ENCODE peak calls at places on chromosome 10, in four cellular contexts. J, N, P and Y are unnamed samples.

GRCh38 chr10:323651-324293 is 188.5 kb downstream of the ZMYND11 start:
- DNase-seq in P (peak; percentile 45), J (no peak), N (no peak), Y (no peak)

GRCh38 chr10:11036424-11037011 is 18.8 kb downstream of the CELF2 start:
- DNase-seq in P (peak; percentile 11), J (peak; percentile 22), N (peak; percentile 55), Y (peak; percentile 42)

GRCh38 chr10:17201165-17202013 is at the start of gene TRDMT1:
- DNase-seq in N (peak; percentile 90), P (peak; percentile 67), J (peak; percentile 89), Y (peak; percentile 80)

GRCh38 chr10:52248697-52249306 is 65.3 kb upstream of the DKK1 start:
- DNase-seq in J (no peak), N (no peak), P (no peak), Y (no peak)

GRCh38 chr10:76558586-76558985 is 1079.0 kb downstream of the KCNMA1 start:
- DNase-seq in J (no peak), N (no peak), P (peak; percentile 45), Y (no peak)

GRCh38 chr10:122338609-122339441 is 35.7 kb upstream of the PLEKHA1 start:
- DNase-seq in J (no peak), N (no peak), P (no peak), Y (no peak)

GRCh38 chr10:96570512-96570911 is 16.3 kb downstream of the TM9SF3 start:
- DNase-seq in P (no peak), N (no peak), J (no peak), Y (no peak)

GRCh38 chr10:131778385-131778784 is 122.4 kb upstream of the PPP2R2D start:
- DNase-seq in J (no peak), P (no peak), N (no peak), Y (no peak)

GRCh38 chr10:860519-860918 is 71.0 kb downstream of the LARP4B start:
- DNase-seq in N (no peak), P (no peak), J (no peak), Y (no peak)

GRCh38 chr10:127649642-127650041 is 87.3 kb upstream of the FOXI2 start:
- DNase-seq in N (peak; percentile 1), J (no peak), P (peak; percentile 14), Y (peak; percentile 78)

GRCh38 chr10:86376403-86376802 is 9.8 kb upstream of the GRID1 start:
- DNase-seq in P (no peak), J (no peak), N (no peak), Y (no peak)

GRCh38 chr10:51907342-51907741 is 207.9 kb upstream of the CSTF2T start:
- DNase-seq in P (no peak), J (no peak), N (no peak), Y (no peak)

GRCh38 chr10:67618116-67618515 is 77.9 kb downstream of the CTNNA3 start:
- DNase-seq in N (no peak), P (no peak), J (no peak), Y (no peak)

GRCh38 chr10:67608001-67608400 is 88.0 kb downstream of the CTNNA3 start:
- DNase-seq in J (no peak), P (no peak), N (no peak), Y (no peak)

GRCh38 chr10:67609996-67610793 is 85.8 kb downstream of the CTNNA3 start:
- DNase-seq in J (no peak), P (no peak), N (no peak), Y (no peak)

GRCh38 chr10:67612156-67612555 is 83.8 kb downstream of the CTNNA3 start:
- DNase-seq in P (no peak), J (no peak), N (no peak), Y (no peak)

DNA sequence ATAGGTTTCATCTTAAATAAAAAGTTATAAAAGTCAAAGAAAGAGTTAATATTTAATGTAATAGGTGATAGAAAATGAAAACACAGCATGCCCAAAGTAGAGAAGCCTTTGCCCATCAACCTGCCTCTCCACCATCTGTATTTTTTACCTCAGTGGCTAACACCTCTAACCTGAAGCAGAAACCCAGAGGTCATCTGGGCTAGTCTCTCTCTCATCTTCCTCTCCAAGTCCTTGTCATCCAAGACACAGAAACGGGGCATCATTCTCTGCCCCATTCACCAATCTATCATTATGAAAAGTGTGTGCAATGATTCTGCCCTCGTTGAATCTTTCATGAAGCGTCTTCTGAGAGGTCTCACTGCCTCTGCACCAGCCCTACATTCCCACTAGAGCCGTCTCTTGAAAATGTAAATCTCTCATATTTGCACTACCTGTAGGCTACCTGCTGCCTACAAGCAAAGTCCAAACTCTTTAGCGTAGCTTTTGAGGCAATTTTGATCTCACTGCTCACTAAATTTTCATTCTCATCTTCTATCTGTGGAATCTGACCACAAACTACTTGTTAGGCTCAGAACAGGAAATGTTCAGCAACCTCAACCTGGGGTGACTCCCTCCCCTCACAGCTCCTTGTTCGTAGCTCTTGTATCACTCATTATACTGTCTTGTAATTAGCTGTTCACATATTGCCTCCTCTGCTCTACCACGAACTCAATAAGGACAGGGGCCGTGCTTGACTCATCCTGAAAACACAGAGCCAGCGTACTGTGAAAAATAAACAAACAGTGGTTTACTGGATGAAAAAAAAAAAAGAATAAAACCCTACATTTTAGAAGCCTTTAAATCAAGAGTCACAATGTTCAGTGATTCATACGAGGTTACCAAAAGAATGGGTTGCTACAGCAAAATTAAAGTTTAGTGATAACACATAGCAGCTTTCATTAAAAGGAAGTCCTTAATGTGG is 83.1 kb downstream of the CTNNA3 start:
- DNase-seq in P (no peak), N (no peak), J (no peak), Y (no peak)
- TF ChIP-seq FOXJ3 in P (no peak), N (no peak), J (no peak), Y (no peak)

DNA sequence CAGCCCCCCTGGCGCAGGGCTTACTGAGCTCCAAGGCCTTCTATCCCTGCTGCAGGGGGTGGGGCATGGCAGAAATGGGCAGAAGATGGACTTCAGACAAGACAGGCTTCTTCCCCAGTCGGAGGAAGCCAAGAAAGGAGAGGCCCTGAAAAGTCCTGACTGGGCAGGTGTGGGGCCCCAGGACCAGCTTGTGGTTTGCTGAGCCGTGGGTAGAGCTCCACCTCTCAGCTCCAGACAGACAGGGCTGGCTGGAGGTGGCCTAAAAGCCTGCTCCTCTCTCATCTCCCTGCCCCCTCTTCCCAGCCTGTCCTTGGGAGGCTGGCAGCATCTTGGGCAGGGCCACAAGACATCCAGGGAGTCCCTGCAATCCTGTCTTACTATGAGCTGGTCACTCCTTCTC is 67.6 kb downstream of the C10orf105 start:
- DNase-seq in N (no peak), P (no peak), J (no peak), Y (no peak)
- TF ChIP-seq FOXJ3 in N (no peak), P (no peak), J (no peak), Y (no peak)

GRCh38 chr10:98339790-98340189 is 71.8 kb upstream of the LOXL4 start:
- DNase-seq in J (no peak), N (no peak), P (no peak), Y (no peak)

GRCh38 chr10:98338318-98338717 is 70.3 kb upstream of the LOXL4 start:
- DNase-seq in N (no peak), J (no peak), P (no peak), Y (no peak)

GRCh38 chr10:98337484-98337883 is 69.5 kb upstream of the LOXL4 start:
- DNase-seq in N (no peak), J (no peak), P (no peak), Y (no peak)

GRCh38 chr10:98340261-98340675 is 72.3 kb upstream of the LOXL4 start:
- DNase-seq in N (no peak), J (no peak), P (no peak), Y (no peak)

DNA sequence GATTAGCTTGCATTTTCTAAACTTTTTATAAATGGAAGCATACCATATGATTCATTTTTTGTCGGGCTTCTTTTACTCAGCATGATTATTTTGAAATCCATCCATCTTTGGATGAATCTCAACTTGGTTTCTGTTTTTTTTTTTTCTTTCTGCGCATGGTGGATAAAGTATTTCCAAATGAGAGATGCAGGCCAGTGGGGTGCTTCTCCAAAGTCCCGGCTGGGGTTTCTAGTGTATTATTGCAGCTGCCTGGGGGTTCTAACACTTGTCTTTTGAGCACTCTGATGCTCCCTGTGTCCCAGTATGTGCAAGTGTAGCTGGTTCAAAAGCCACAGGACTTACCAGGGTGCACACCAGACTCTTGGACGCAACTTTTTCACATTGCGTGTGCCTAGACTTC is 70.9 kb upstream of the LOXL4 start:
- DNase-seq in N (no peak), P (no peak), J (no peak), Y (no peak)
- TF ChIP-seq FOXJ3 in N (no peak), P (no peak), J (no peak), Y (no peak)

DNA sequence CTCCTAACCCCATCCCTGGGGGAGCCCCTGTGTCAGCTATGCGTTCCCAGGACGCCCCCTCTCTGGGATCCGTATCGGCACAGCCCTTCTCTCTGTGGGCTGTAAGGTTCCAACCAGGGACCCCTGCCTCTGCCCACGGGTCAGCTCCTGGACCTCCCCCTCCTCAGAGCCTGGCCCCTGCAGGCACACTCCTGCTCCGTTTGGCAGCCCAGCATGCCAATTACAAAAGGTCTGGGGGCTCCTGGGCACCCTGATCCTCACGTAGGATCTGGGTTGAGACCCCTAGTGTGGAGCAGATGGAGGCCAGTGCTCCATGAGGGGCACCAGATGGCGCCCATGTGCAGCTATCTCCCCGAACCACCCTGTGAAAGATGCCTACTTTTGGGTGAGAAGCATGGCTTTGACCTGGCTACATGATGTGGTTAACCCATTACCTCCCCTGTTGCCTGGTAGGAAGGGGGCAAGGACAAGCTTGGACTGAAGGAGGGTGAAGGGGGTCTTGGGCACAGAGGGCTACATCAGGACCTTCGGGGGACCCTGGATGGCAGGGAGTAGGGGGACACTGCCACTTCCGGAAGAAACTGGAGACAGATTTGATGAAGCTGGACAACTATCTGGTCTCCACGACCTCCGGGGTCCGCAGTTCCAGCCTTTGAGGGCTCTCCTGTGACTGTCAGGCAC is 9.0 kb downstream of the TACR2 start:
- DNase-seq in P (no peak), N (peak; percentile 74), J (no peak), Y (no peak)
- TF ChIP-seq FOXJ3 in P (no peak), N (no peak), J (no peak), Y (no peak)

GRCh38 chr10:60944910-60945297 is 919 bp upstream of the RHOBTB1 start:
- DNase-seq in N (no peak), J (no peak), P (no peak), Y (no peak)
- TF ChIP-seq FOXJ3 in N (no peak), J (no peak), P (no peak), Y (no peak)

GRCh38 chr10:53749439-53749838 is 976.9 kb upstream of the MBL2 start:
- DNase-seq in N (no peak), J (no peak), P (no peak), Y (no peak)

GRCh38 chr10:53748319-53748718 is 975.7 kb upstream of the MBL2 start:
- DNase-seq in J (no peak), N (no peak), P (no peak), Y (no peak)

GRCh38 chr10:53744176-53744575 is 971.6 kb upstream of the MBL2 start:
- DNase-seq in N (no peak), P (no peak), J (no peak), Y (no peak)

DNA sequence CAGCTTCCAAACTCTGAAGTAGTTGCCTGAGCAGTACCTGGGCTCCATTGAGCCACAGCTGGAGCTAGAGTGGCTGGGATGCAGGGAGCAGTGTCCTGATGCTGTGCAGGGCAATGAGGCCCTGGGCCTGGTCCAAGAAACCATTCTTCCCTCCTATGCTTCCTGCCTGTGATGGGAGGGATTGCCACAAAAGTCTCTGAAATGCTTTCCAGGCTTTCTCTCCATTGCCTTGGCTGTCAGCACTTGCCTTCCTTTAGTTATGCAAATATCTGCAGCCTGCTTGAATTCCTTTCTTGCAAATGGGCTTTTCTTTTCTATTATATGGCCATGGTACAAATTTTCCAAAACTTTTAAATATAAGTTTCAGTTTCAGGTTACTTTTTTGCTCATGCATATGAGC is 972.2 kb upstream of the MBL2 start:
- DNase-seq in J (no peak), P (no peak), N (no peak), Y (no peak)
- TF ChIP-seq FOXJ3 in J (no peak), P (no peak), N (no peak), Y (no peak)

GRCh38 chr10:43282881-43283280 is 16.0 kb upstream of the RASGEF1A start:
- DNase-seq in N (no peak), P (no peak), J (peak; percentile 33), Y (peak; percentile 84)
- TF ChIP-seq FOXJ3 in N (no peak), P (no peak), J (no peak), Y (no peak)